ENCODE peak calls at places on chromosomes 16 and 17, in five cellular contexts. G, F, N, X and T are unnamed samples.

GRCh38 chr17:55402374-55402773 is 19.3 kb downstream of the MMD start:
- DNase-seq in G (no peak), F (peak; percentile 6), N (peak; percentile 20), X (no peak), T (no peak)

GRCh38 chr16:10036951-10037350 is 145.3 kb downstream of the GRIN2A start:
- DNase-seq in G (no peak), F (no peak), N (no peak), X (no peak), T (no peak)

GRCh38 chr17:21176996-21177395 is 37.0 kb downstream of the TMEM11 start:
- DNase-seq in G (peak; percentile 9), F (no peak), N (no peak), X (no peak), T (no peak)

GRCh38 chr17:34110315-34110714 is 144.8 kb upstream of the CCL2 start:
- DNase-seq in G (peak; percentile 54), F (no peak), N (no peak), X (no peak), T (no peak)

GRCh38 chr16:49875812-49876715 is 20.2 kb upstream of the ZNF423 start:
- DNase-seq in G (no peak), F (no peak), N (no peak), X (no peak), T (no peak)

GRCh38 chr17:41307647-41308046 is 1.5 kb downstream of the KRTAP16-1 start:
- DNase-seq in G (no peak), F (no peak), N (no peak), X (no peak), T (no peak)

GRCh38 chr16:73232555-73233422 is 184.9 kb upstream of the ZFHX3 start:
- DNase-seq in G (peak; percentile 39), F (peak; percentile 100), N (no peak), X (peak; percentile 74), T (no peak)

GRCh38 chr17:21510686-21511367 is 134.7 kb downstream of the KCNJ12 start:
- DNase-seq in G (no peak), F (no peak), N (no peak), X (no peak), T (no peak)

GRCh38 chr16:303760-304505 is 21.0 kb downstream of the PDIA2 start:
- DNase-seq in G (no peak), F (no peak), N (no peak), X (no peak), T (no peak)

GRCh38 chr16:50338371-50339231 is 30.2 kb downstream of the BRD7 start:
- DNase-seq in G (no peak), F (peak; percentile 43), N (no peak), X (no peak), T (no peak)

GRCh38 chr16:79885320-79885719 is 284.8 kb upstream of the MAF start:
- DNase-seq in G (no peak), F (no peak), N (no peak), X (no peak), T (no peak)

GRCh38 chr16:22874394-22874793 is 60.4 kb downstream of the HS3ST2 start:
- DNase-seq in G (no peak), F (no peak), N (no peak), X (no peak), T (no peak)

GRCh38 chr16:65235339-65236177 is 113.7 kb upstream of the CDH11 start:
- DNase-seq in G (no peak), F (no peak), N (no peak), X (no peak), T (no peak)

GRCh38 chr17:56319531-56319930 is 166.3 kb downstream of the ANKFN1 start:
- DNase-seq in G (peak; percentile 33), F (peak; percentile 70), N (peak; percentile 17), X (peak; percentile 58), T (peak; percentile 2)

GRCh38 chr16:31455601-31456314 is 3.5 kb upstream of the ARMC5 start:
- DNase-seq in G (peak; percentile 12), F (no peak), N (peak; percentile 15), X (no peak), T (no peak)

GRCh38 chr17:47708864-47709541 is 15.0 kb downstream of the TBKBP1 start:
- DNase-seq in G (no peak), F (peak; percentile 31), N (no peak), X (no peak), T (no peak)

GRCh38 chr17:3754458-3755334 is 31.0 kb downstream of the HASPIN start:
- DNase-seq in G (peak; percentile 79), F (no peak), N (peak; percentile 94), X (no peak), T (no peak)

DNA sequence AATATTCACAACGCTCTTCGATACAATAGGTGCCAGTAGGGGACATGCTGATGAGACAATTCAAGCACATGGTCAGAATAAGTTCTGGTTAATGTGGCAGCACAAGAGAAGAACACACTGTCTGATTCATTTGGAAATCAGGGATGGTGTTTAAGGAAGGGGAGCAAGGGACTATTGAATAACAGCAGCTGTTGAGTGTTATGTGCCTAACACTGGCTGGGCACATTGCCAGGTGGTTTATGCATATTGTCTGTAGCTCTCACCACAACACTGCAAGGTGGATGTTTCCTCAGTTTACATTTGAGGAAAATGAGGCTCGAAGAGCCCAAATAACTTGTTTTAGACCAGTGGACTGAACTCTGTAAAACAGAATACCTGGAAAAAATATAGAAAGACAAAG is 44.2 kb downstream of the LYRM9 start:
- DNase-seq in G (no peak), F (no peak), N (no peak), X (no peak), T (no peak)
- TF ChIP-seq MXI1 in G (no peak), F (no peak), N (no peak), X (no peak), T (no peak)

DNA sequence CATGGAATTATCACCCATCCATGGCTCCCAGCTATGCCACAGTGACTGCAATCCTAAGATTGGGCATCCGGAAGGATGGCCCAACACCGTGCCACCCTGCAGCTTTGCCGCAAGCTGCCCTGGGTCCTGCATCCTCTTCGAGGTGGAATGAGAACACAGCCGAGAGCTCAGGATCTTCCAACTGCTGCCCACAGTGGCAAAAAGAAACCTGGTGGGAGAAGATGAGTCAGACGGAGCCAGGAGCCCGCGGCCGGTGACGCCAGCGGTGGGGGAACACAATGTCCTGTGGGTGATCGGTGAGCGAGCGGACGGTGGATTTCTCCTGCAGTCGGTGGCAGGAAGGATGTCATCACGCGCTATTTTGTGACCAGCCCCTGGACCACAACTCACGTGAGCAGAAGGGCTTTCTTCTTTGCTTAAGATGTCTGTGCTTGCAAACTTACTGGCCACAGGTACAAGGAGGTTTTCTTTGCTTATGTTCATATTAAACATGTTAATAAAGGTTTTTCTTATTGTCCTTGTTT is 20.1 kb downstream of the CD7 start:
- DNase-seq in G (peak; percentile 54), F (no peak), N (peak; percentile 45), X (no peak), T (peak; percentile 50)
- TF ChIP-seq MXI1 in G (no peak), F (no peak), N (no peak), X (no peak), T (peak; percentile 63)

GRCh38 chr17:16353702-16354174 is 469 bp upstream of the CENPV start:
- DNase-seq in G (no peak), F (no peak), N (no peak), X (no peak), T (no peak)

GRCh38 chr17:16354585-16354984 is 1.3 kb upstream of the CENPV start:
- DNase-seq in G (no peak), F (no peak), N (no peak), X (no peak), T (no peak)

GRCh38 chr17:16352838-16353701 is at the start of gene CENPV:
- DNase-seq in G (peak; percentile 95), F (peak; percentile 34), N (peak; percentile 81), X (peak; percentile 69), T (no peak)

GRCh38 chr17:16351831-16352230 is 1.4 kb downstream of the CENPV start:
- DNase-seq in G (no peak), F (peak; percentile 75), N (no peak), X (no peak), T (no peak)

GRCh38 chr17:16352303-16352837 is 899 bp downstream of the CENPV start:
- DNase-seq in G (peak; percentile 79), F (peak; percentile 30), N (peak; percentile 32), X (peak; percentile 78), T (no peak)
- TF ChIP-seq MXI1 in G (peak; percentile 69), F (peak; percentile 21), N (no peak), X (peak; percentile 14), T (no peak)

GRCh38 chr17:82333279-82334171 is at the start of gene SECTM1:
- DNase-seq in G (peak; percentile 77), F (peak; percentile 23), N (no peak), X (no peak), T (no peak)
- TF ChIP-seq MXI1 in G (no peak), F (no peak), N (no peak), X (no peak), T (no peak)

GRCh38 chr17:79002291-79002690 is 7.3 kb downstream of the CANT1 start:
- DNase-seq in G (no peak), F (no peak), N (no peak), X (no peak), T (no peak)

GRCh38 chr17:78999056-78999768 is 10.4 kb downstream of the CANT1 start:
- DNase-seq in G (peak; percentile 54), F (no peak), N (no peak), X (no peak), T (no peak)

GRCh38 chr17:78999947-79000395 is 9.6 kb downstream of the CANT1 start:
- DNase-seq in G (no peak), F (no peak), N (no peak), X (no peak), T (no peak)

GRCh38 chr17:79001190-79002020 is 8.2 kb downstream of the CANT1 start:
- DNase-seq in G (no peak), F (no peak), N (no peak), X (no peak), T (no peak)

GRCh38 chr17:79000396-79001189 is 9.0 kb downstream of the CANT1 start:
- DNase-seq in G (peak; percentile 37), F (no peak), N (no peak), X (no peak), T (no peak)
- TF ChIP-seq MXI1 in G (no peak), F (no peak), N (no peak), X (no peak), T (no peak)

GRCh38 chr17:75901727-75902126 is 3.0 kb downstream of the MRPL38 start:
- DNase-seq in G (no peak), F (no peak), N (no peak), X (no peak), T (no peak)

GRCh38 chr17:75899767-75900468 is 3.2 kb upstream of the TRIM65 start:
- DNase-seq in G (no peak), F (no peak), N (no peak), X (no peak), T (no peak)

GRCh38 chr17:75904749-75905521 is at the start of gene MRPL38:
- DNase-seq in G (peak; percentile 99), F (peak; percentile 92), N (peak; percentile 93), X (peak; percentile 95), T (peak; percentile 80)

GRCh38 chr17:75900691-75901533 is 3.8 kb downstream of the MRPL38 start:
- DNase-seq in G (no peak), F (no peak), N (no peak), X (no peak), T (no peak)

GRCh38 chr17:75902406-75902805 is 2.3 kb downstream of the MRPL38 start:
- DNase-seq in G (no peak), F (no peak), N (no peak), X (no peak), T (no peak)
- TF ChIP-seq MXI1 in G (no peak), F (no peak), N (no peak), X (no peak), T (no peak)